ENCODE peak calls at places on chromosomes 3 and 15, in seven cellular contexts. G is GM23248, L is stomach, R is heart left ventricle, E is IMR-90, I is pulmonary artery endothelial cell, Q is PC-3. H is an unnamed sample.

GRCh38 chr15:46280753-46281521 is 646.1 kb downstream of the SQOR start:
- DNase-seq in G (no peak), L (peak; percentile 38), R (no peak), E (no peak), I (no peak), Q (peak; percentile 56), H (peak; percentile 60)

GRCh38 chr3:155995525-155996370 is 124.6 kb upstream of the KCNAB1 start:
- DNase-seq in G (peak; percentile 66), L (no peak), R (no peak), E (peak; percentile 72), I (no peak), Q (peak; percentile 67), H (peak; percentile 69)

GRCh38 chr15:67783303-67783702 is 42.0 kb upstream of the SKOR1 start:
- DNase-seq in G (no peak), L (no peak), R (no peak), E (no peak), I (no peak), Q (no peak), H (no peak)

GRCh38 chr3:48465531-48466378 is 19.2 kb downstream of the ATRIP start:
- DNase-seq in G (peak; percentile 100), L (peak; percentile 97), R (peak; percentile 99), E (peak; percentile 100), I (peak; percentile 100), Q (peak; percentile 99), H (peak; percentile 100)

GRCh38 chr3:169575381-169575780 is 88.1 kb downstream of the MECOM start:
- DNase-seq in G (peak; percentile 71), L (peak; percentile 26), R (no peak), E (peak; percentile 45), I (peak; percentile 35), Q (peak; percentile 67), H (peak; percentile 81)

GRCh38 chr3:52444860-52445793 is at the start of gene SEMA3G:
- DNase-seq in G (peak; percentile 88), L (peak; percentile 92), R (peak; percentile 84), E (peak; percentile 34), I (no peak), Q (peak; percentile 71), H (peak; percentile 74)

GRCh38 chr3:119357190-119357589 is 63.0 kb downstream of the ARHGAP31 start:
- DNase-seq in G (no peak), L (no peak), R (no peak), E (no peak), I (no peak), Q (no peak), H (peak; percentile 41)

GRCh38 chr3:124078978-124079911 is 87.3 kb upstream of the ROPN1 start:
- DNase-seq in G (peak; percentile 64), L (no peak), R (no peak), E (peak; percentile 50), I (no peak), Q (peak; percentile 72), H (peak; percentile 61)

GRCh38 chr3:36212291-36212690 is 168.0 kb upstream of the STAC start:
- DNase-seq in G (peak; percentile 74), L (no peak), R (no peak), E (no peak), I (no peak), Q (peak; percentile 33), H (no peak)

GRCh38 chr3:132161608-132162007 is 126.8 kb upstream of the CPNE4 start:
- DNase-seq in G (no peak), L (no peak), R (no peak), E (no peak), I (no peak), Q (no peak), H (no peak)

GRCh38 chr15:72593838-72594237 is 60.7 kb upstream of the GOLGA6B start:
- DNase-seq in G (peak; percentile 8), L (no peak), R (no peak), E (peak; percentile 16), I (no peak), Q (no peak), H (no peak)

GRCh38 chr3:157410945-157411344 is 25.7 kb upstream of the PTX3 start:
- DNase-seq in G (no peak), L (no peak), R (no peak), E (no peak), I (no peak), Q (no peak), H (no peak)

GRCh38 chr3:72829701-72830100 is 18.5 kb downstream of the SHQ1 start:
- DNase-seq in G (peak; percentile 53), L (no peak), R (no peak), E (peak; percentile 40), I (no peak), Q (no peak), H (no peak)

GRCh38 chr3:155744626-155745324 is at the start of gene PLCH1:
- DNase-seq in G (peak; percentile 72), L (peak; percentile 74), R (peak; percentile 48), E (peak; percentile 40), I (no peak), Q (peak; percentile 81), H (peak; percentile 52)

GRCh38 chr3:50345586-50345985 is at the start of gene ZMYND10:
- DNase-seq in G (peak; percentile 81), L (peak; percentile 79), R (peak; percentile 78), E (peak; percentile 28), I (no peak), Q (peak; percentile 76), H (peak; percentile 53)

GRCh38 chr3:68447885-68448284 is 484.5 kb downstream of the TAFA4 start:
- DNase-seq in G (no peak), L (no peak), R (no peak), E (no peak), I (no peak), Q (no peak), H (no peak)

GRCh38 chr15:99253381-99254090 is 2.3 kb downstream of the LRRC28 start:
- DNase-seq in G (peak; percentile 77), L (no peak), R (no peak), E (peak; percentile 61), I (no peak), Q (peak; percentile 79), H (peak; percentile 60)

GRCh38 chr3:176651622-176652021 is 545.7 kb downstream of the TBL1XR1 start:
- DNase-seq in G (peak; percentile 2), L (no peak), R (no peak), E (no peak), I (no peak), Q (peak; percentile 5), H (no peak)

GRCh38 chr3:134709563-134710312 is 58.9 kb upstream of the KY start:
- DNase-seq in G (peak; percentile 59), L (no peak), R (no peak), E (no peak), I (no peak), Q (no peak), H (no peak)